ENCODE peak calls at places on chromosomes 2 and 18, in seven cellular contexts. Z is transverse colon, T is tibial nerve, B is sigmoid colon, C is K562, N is HepG2, I is ovary. S is an unnamed sample.

GRCh38 chr2:190997516-190998113 is 16.4 kb downstream of the STAT1 start:
- DNase-seq in Z (no peak), B (no peak), I (no peak), N (no peak), T (no peak), C (no peak), S (no peak)

GRCh38 chr18:678482-679182 is 21.2 kb downstream of the TYMS start:
- DNase-seq in T (no peak), Z (no peak), N (no peak), C (no peak), B (no peak), I (no peak), S (no peak)

GRCh38 chr18:64807560-64807959 is 658.7 kb upstream of the LINC00305 start:
- DNase-seq in N (no peak), T (no peak), C (no peak), I (no peak), B (no peak), Z (no peak), S (no peak)

GRCh38 chr2:204776781-204777559 is 231.7 kb downstream of the PARD3B start:
- DNase-seq in Z (no peak), B (no peak), N (no peak), C (no peak), T (no peak), I (no peak), S (no peak)

GRCh38 chr2:72108121-72108520 is 39.5 kb downstream of the CYP26B1 start:
- DNase-seq in C (no peak), N (no peak), Z (no peak), B (no peak), I (no peak), T (no peak), S (no peak)

GRCh38 chr2:215499330-215499729 is 63.5 kb upstream of the FN1 start:
- DNase-seq in T (no peak), C (no peak), B (no peak), I (no peak), N (no peak), Z (no peak), S (no peak)

GRCh38 chr2:207692206-207693065 is 19.0 kb upstream of the CCNYL1 start:
- DNase-seq in Z (peak; percentile 58), T (no peak), I (no peak), C (peak; percentile 62), N (peak; percentile 58), B (no peak), S (no peak)

GRCh38 chr2:47520302-47520630 is 117.3 kb downstream of the MSH2 start:
- DNase-seq in C (peak; percentile 12), Z (no peak), N (no peak), B (no peak), I (no peak), T (no peak), S (no peak)

GRCh38 chr2:112733449-112733848 is 12.6 kb downstream of the NT5DC4 start:
- DNase-seq in N (no peak), C (no peak), I (no peak), B (no peak), Z (no peak), T (no peak), S (no peak)

GRCh38 chr18:57585846-57586242 is 658 bp downstream of the FECH start:
- DNase-seq in N (no peak), C (no peak), T (no peak), B (no peak), I (no peak), Z (no peak), S (no peak)

GRCh38 chr2:8229546-8229986 is 452.3 kb upstream of the ID2 start:
- DNase-seq in Z (peak; percentile 41), C (peak; percentile 67), I (peak; percentile 83), B (peak; percentile 88), N (peak; percentile 28), T (peak; percentile 61), S (peak; percentile 92)

GRCh38 chr2:75528221-75528977 is 32.3 kb downstream of the EVA1A start:
- DNase-seq in I (no peak), C (no peak), Z (no peak), N (no peak), T (no peak), B (no peak), S (no peak)

GRCh38 chr2:54497738-54498680 is 41.9 kb downstream of the SPTBN1 start:
- DNase-seq in Z (no peak), B (no peak), T (no peak), I (peak; percentile 40), N (peak; percentile 70), C (peak; percentile 49), S (no peak)

GRCh38 chr2:196046123-196046917 is 22.3 kb downstream of the DNAH7 start:
- DNase-seq in C (no peak), Z (no peak), T (no peak), N (no peak), B (no peak), I (no peak), S (no peak)

GRCh38 chr2:228181098-228182019 is at the start of gene SPHKAP:
- DNase-seq in C (no peak), I (no peak), B (no peak), N (no peak), T (no peak), Z (no peak), S (no peak)

GRCh38 chr2:17442334-17442733 is 75.9 kb downstream of the RAD51AP2 start:
- DNase-seq in N (no peak), I (no peak), T (no peak), C (no peak), B (no peak), Z (no peak), S (no peak)

GRCh38 chr2:160388464-160389263 is 104.9 kb downstream of the RBMS1 start:
- DNase-seq in C (no peak), T (no peak), Z (peak; percentile 32), B (peak; percentile 77), N (no peak), I (no peak), S (no peak)

GRCh38 chr2:170241731-170242130 is 63.8 kb downstream of the MYO3B start:
- DNase-seq in C (no peak), T (no peak), N (no peak), Z (no peak), B (no peak), I (no peak), S (no peak)

GRCh38 chr2:216308532-216308931 is 63.8 kb downstream of the MARCHF4 start:
- DNase-seq in B (no peak), N (no peak), T (no peak), I (no peak), Z (no peak), C (no peak), S (peak; percentile 17)

GRCh38 chr2:17249249-17249648 is 269.0 kb downstream of the RAD51AP2 start:
- DNase-seq in I (no peak), T (no peak), B (no peak), C (no peak), Z (no peak), N (no peak), S (no peak)

GRCh38 chr2:190888449-190888848 is 7.8 kb downstream of the GLS start:
- DNase-seq in I (no peak), N (no peak), B (no peak), C (no peak), Z (no peak), T (no peak), S (no peak)

GRCh38 chr18:79965119-79965902 is 868 bp downstream of the HSBP1L1 start:
- DNase-seq in I (peak; percentile 61), N (peak; percentile 79), C (peak; percentile 54), Z (peak; percentile 80), B (peak; percentile 77), T (no peak), S (no peak)

GRCh38 chr2:234917245-234917975 is 34.4 kb upstream of the SH3BP4 start:
- DNase-seq in Z (no peak), N (no peak), T (no peak), B (no peak), I (no peak), C (no peak), S (no peak)

GRCh38 chr2:196294510-196294909 is 123.1 kb upstream of the STK17B start:
- DNase-seq in T (no peak), Z (no peak), I (no peak), B (no peak), N (no peak), C (no peak), S (no peak)

GRCh38 chr18:53152478-53152877 is 812.5 kb downstream of the DCC start:
- DNase-seq in N (no peak), T (no peak), I (no peak), Z (no peak), C (no peak), B (no peak), S (no peak)
- H3K4me3 ChIP-seq in N (no peak overlapping the region), T (no peak overlapping the region), I (no peak overlapping the region), Z (no peak overlapping the region), C (no peak overlapping the region), B (no peak overlapping the region), S (no peak overlapping the region)

GRCh38 chr18:44047585-44047984 is 633.1 kb upstream of the SETBP1 start:
- DNase-seq in Z (no peak), N (no peak), I (no peak), T (no peak), B (no peak), C (no peak), S (no peak)

GRCh38 chr18:44039826-44040225 is 640.9 kb upstream of the SETBP1 start:
- DNase-seq in Z (no peak), N (no peak), B (no peak), T (no peak), C (no peak), I (no peak), S (no peak)

GRCh38 chr18:44039216-44039615 is 641.5 kb upstream of the SETBP1 start:
- DNase-seq in Z (no peak), I (no peak), N (no peak), T (no peak), C (no peak), B (no peak), S (no peak)

GRCh38 chr18:44036500-44036899 is 644.2 kb upstream of the SETBP1 start:
- DNase-seq in B (no peak), T (peak; percentile 15), N (no peak), Z (no peak), I (no peak), C (no peak), S (no peak)

GRCh38 chr18:44041553-44042418 is 638.9 kb upstream of the SETBP1 start:
- DNase-seq in B (no peak), I (no peak), T (no peak), N (no peak), C (no peak), Z (no peak), S (no peak)
- TF ChIP-seq EP300 in B (no peak), I (no peak), T (no peak), N (no peak), C (no peak), Z (no peak), S (no peak)

DNA sequence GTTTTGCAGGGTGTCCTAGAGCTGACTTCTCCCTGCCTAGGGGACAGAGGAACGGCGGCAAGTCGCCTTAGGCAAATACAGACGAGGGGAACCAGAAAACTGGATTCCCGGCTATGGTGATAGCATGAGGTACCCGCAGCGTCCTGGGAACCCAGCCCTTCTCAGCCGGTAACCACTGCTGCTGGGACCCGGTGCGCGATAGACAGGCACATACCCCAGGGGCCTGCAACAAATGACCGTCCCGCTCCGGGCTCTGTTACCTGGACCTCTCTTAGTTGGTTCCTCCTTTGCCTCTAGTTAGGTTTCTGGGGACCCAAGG is 643 bp upstream of the SERPINE2 start:
- DNase-seq in N (no peak), C (no peak), I (no peak), B (no peak), Z (no peak), T (no peak), S (no peak)
- H3K4me3 ChIP-seq in N (peak overlapping the region; percentile 69), C (no peak overlapping the region), I (peak overlapping the region; percentile 46), B (peak overlapping the region; percentile 59), Z (peak overlapping the region; percentile 62), T (peak overlapping the region; percentile 78), S (peak overlapping the region; percentile 64)

GRCh38 chr2:209495855-209496585 is 72.2 kb downstream of the MAP2 start:
- DNase-seq in Z (no peak), T (no peak), C (no peak), N (peak; percentile 86), I (no peak), B (no peak), S (no peak)
- TF ChIP-seq EP300 in Z (peak; percentile 2), T (peak; percentile 36), C (no peak), N (no peak), I (peak; percentile 23), B (no peak), S (peak; percentile 7)

S was measured in esophagus muscularis mucosa.